ENCODE peak calls at places on chromosomes 3 and 15, in six cellular contexts. I is GM03348, E is spleen, V is lung microvascular endothelial cell, H is T-helper 1 cell, J is anterior cingulate cortex. Y is an unnamed sample.

GRCh38 chr3:25441234-25441856 is 13.3 kb downstream of the RARB start:
- DNase-seq in H (no peak), V (no peak), E (no peak), J (no peak), I (no peak), Y (no peak)

GRCh38 chr15:66749841-66750575 is 48.0 kb downstream of the SMAD6 start:
- DNase-seq in H (no peak), I (peak; percentile 42), J (no peak), E (no peak), V (no peak), Y (no peak)

GRCh38 chr3:121998030-121998580 is 23.9 kb downstream of the ILDR1 start:
- DNase-seq in E (no peak), I (no peak), J (no peak), H (no peak), V (no peak), Y (no peak)

GRCh38 chr3:50370594-50370993 is 11.3 kb upstream of the TMEM115 start:
- DNase-seq in V (peak; percentile 83), I (no peak), H (no peak), J (no peak), E (no peak), Y (no peak)

GRCh38 chr3:95172549-95172948 is 1109.7 kb downstream of the NSUN3 start:
- DNase-seq in H (no peak), E (no peak), I (no peak), V (no peak), J (no peak), Y (no peak)

GRCh38 chr3:5709704-5710103 is 522.2 kb downstream of the EDEM1 start:
- DNase-seq in H (no peak), I (no peak), J (no peak), E (no peak), V (no peak), Y (no peak)

GRCh38 chr15:95610945-95611344 is 719.6 kb upstream of the NR2F2 start:
- DNase-seq in J (no peak), E (no peak), H (no peak), I (no peak), V (no peak), Y (no peak)

GRCh38 chr15:40600956-40601355 is 6.9 kb downstream of the KNL1 start:
- DNase-seq in J (no peak), E (no peak), H (no peak), I (no peak), V (no peak), Y (no peak)

GRCh38 chr3:124079912-124080276 is 88.0 kb upstream of the ROPN1 start:
- DNase-seq in H (no peak), J (no peak), I (no peak), E (no peak), V (peak; percentile 26), Y (no peak)

GRCh38 chr3:102060814-102061213 is 211.5 kb downstream of the NFKBIZ start:
- DNase-seq in V (peak; percentile 33), I (no peak), H (no peak), E (no peak), J (no peak), Y (no peak)

GRCh38 chr3:58158427-58159153 is 52.2 kb downstream of the DNASE1L3 start:
- DNase-seq in V (no peak), I (no peak), J (no peak), H (no peak), E (no peak), Y (no peak)

GRCh38 chr3:8854656-8855055 is 85.2 kb upstream of the OXTR start:
- DNase-seq in H (no peak), I (peak; percentile 37), J (no peak), V (no peak), E (no peak), Y (no peak)

GRCh38 chr3:126537730-126538281 is 13.9 kb downstream of the CHST13 start:
- DNase-seq in V (no peak), I (no peak), E (peak; percentile 70), H (no peak), J (no peak), Y (no peak)

GRCh38 chr3:1971780-1972179 is 126.9 kb upstream of the CNTN4 start:
- DNase-seq in V (peak; percentile 79), H (no peak), J (no peak), E (no peak), I (no peak), Y (no peak)

GRCh38 chr15:75578206-75578947 is 738 bp downstream of the PTPN9 start:
- DNase-seq in J (no peak), V (peak; percentile 45), I (peak; percentile 70), H (no peak), E (peak; percentile 89), Y (no peak)

GRCh38 chr3:184328516-184328915 is 8.9 kb upstream of the FAM131A start:
- DNase-seq in J (no peak), E (no peak), H (no peak), I (no peak), V (no peak), Y (no peak)

GRCh38 chr3:196867155-196867506 is 589 bp upstream of the SENP5 start:
- DNase-seq in E (no peak), J (no peak), I (no peak), H (no peak), V (peak; percentile 43), Y (no peak)

GRCh38 chr3:160400048-160400630 is 689 bp downstream of the SMC4 start:
- DNase-seq in E (peak; percentile 93), V (peak; percentile 78), H (peak; percentile 13), J (no peak), I (peak; percentile 39), Y (peak; percentile 20)

GRCh38 chr15:68775671-68776476 is 44.8 kb downstream of the ANP32A start:
- DNase-seq in J (peak; percentile 54), E (no peak), H (no peak), V (peak; percentile 47), I (peak; percentile 50), Y (no peak)

GRCh38 chr3:178443634-178444033 is 92.6 kb upstream of the KCNMB2 start:
- DNase-seq in E (no peak), V (peak; percentile 6), H (no peak), J (no peak), I (peak; percentile 20), Y (no peak)

GRCh38 chr15:39135989-39136388 is 444.9 kb upstream of the THBS1 start:
- DNase-seq in V (no peak), H (no peak), I (peak; percentile 74), E (no peak), J (no peak), Y (no peak)

GRCh38 chr3:46709147-46709654 is 8.0 kb downstream of the TMIE start:
- DNase-seq in H (no peak), I (no peak), E (no peak), J (no peak), V (no peak), Y (no peak)

GRCh38 chr3:182738583-182739514 is 54.5 kb upstream of the ATP11B start:
- DNase-seq in J (no peak), I (no peak), V (no peak), E (no peak), H (no peak), Y (no peak)

GRCh38 chr15:59208850-59209249 is 2.2 kb downstream of the LDHAL6B start:
- DNase-seq in I (peak; percentile 52), E (no peak), J (no peak), H (no peak), V (no peak), Y (no peak)

GRCh38 chr3:123534264-123534663 is 50.6 kb downstream of the HACD2 start:
- DNase-seq in V (no peak), J (no peak), H (no peak), I (no peak), E (no peak), Y (no peak)

GRCh38 chr15:60399931-60400330 is 2.1 kb upstream of the ANXA2 start:
- DNase-seq in V (no peak), I (no peak), H (no peak), E (no peak), J (no peak), Y (no peak)

GRCh38 chr15:43523646-43524045 is 6.2 kb downstream of the MAP1A start:
- DNase-seq in E (no peak), J (no peak), H (no peak), I (no peak), V (no peak), Y (no peak)

GRCh38 chr15:67511606-67512005 is 9.3 kb upstream of the C15orf61 start:
- DNase-seq in J (no peak), V (no peak), I (no peak), E (no peak), H (no peak), Y (no peak)

GRCh38 chr3:49791571-49791970 is 5.2 kb upstream of the IP6K1 start:
- DNase-seq in E (peak; percentile 41), V (no peak), J (no peak), H (no peak), I (no peak), Y (no peak)

GRCh38 chr3:135779590-135780235 is 185.8 kb upstream of the PPP2R3A start:
- DNase-seq in J (no peak), I (no peak), V (no peak), E (no peak), H (no peak), Y (no peak)